ENCODE peak calls at places on chromosomes 7 and 10, in six cellular contexts. H is GM04504; B is foreskin fibroblast; R is activated CD4-positive, alpha-beta T cell treated with anti-CD3 and anti-CD28 coated beads, Interleukin-2, amount 10 ng/mL, durations not matched to agents 7 days and 5 days; O is GM20000; P is SJSA1. I is an unnamed sample.

GRCh38 chr10:49600781-49601400 is 9.2 kb upstream of the SLC18A3 start:
- DNase-seq in H (no peak), B (no peak), R (no peak), O (no peak), P (no peak), I (no peak)

GRCh38 chr7:9711259-9711658 is 1262.4 kb upstream of the PHF14 start:
- DNase-seq in H (no peak), B (no peak), R (no peak), O (no peak), P (no peak), I (no peak)

GRCh38 chr7:111145472-111145871 is 54.5 kb downstream of the LRRN3 start:
- DNase-seq in H (no peak), B (peak), R (no peak), O (no peak), P (no peak), I (no peak)

GRCh38 chr10:36385693-36386092 is 739.7 kb upstream of the ANKRD30A start:
- DNase-seq in H (no peak), B (no peak), R (no peak), O (no peak), P (no peak), I (no peak)

GRCh38 chr7:36889182-36889581 is 164.9 kb upstream of the AOAH start:
- DNase-seq in H (no peak), B (no peak), R (no peak), O (no peak), P (no peak), I (no peak)

GRCh38 chr7:150481207-150481920 is 30.9 kb downstream of the GIMAP8 start:
- DNase-seq in H (no peak), B (no peak), R (peak), O (no peak), P (no peak), I (no peak)

GRCh38 chr7:44220732-44221131 is 20.0 kb downstream of the YKT6 start:
- DNase-seq in H (no peak), B (no peak), R (no peak), O (no peak), P (no peak), I (no peak)

GRCh38 chr7:100887955-100888481 is 1.5 kb downstream of the UFSP1 start:
- DNase-seq in H (no peak), B (peak), R (no peak), O (peak), P (no peak), I (no peak)

GRCh38 chr7:95441042-95441823 is 6.4 kb upstream of the PON2 start:
- DNase-seq in H (no peak), B (no peak), R (no peak), O (no peak), P (no peak), I (no peak)

GRCh38 chr7:68963547-68963946 is 634.7 kb upstream of the AUTS2 start:
- DNase-seq in H (peak), B (no peak), R (no peak), O (no peak), P (no peak), I (no peak)

GRCh38 chr7:109003742-109004141 is 434.1 kb downstream of the DNAJB9 start:
- DNase-seq in H (no peak), B (no peak), R (no peak), O (no peak), P (no peak), I (no peak)

GRCh38 chr7:132466367-132466766 is 109.9 kb downstream of the PLXNA4 start:
- DNase-seq in H (no peak), B (no peak), R (no peak), O (no peak), P (no peak), I (no peak)

GRCh38 chr7:41315764-41316163 is 387.1 kb downstream of the INHBA start:
- DNase-seq in H (no peak), B (no peak), R (no peak), O (no peak), P (no peak), I (no peak)

GRCh38 chr10:21172774-21173432 is 275.8 kb upstream of the NEBL start:
- DNase-seq in H (no peak), B (peak), R (no peak), O (peak), P (no peak), I (no peak)

GRCh38 chr10:25824050-25824449 is 110.0 kb upstream of the MYO3A start:
- DNase-seq in H (no peak), B (no peak), R (no peak), O (no peak), P (no peak), I (no peak)

GRCh38 chr7:36205844-36206243 is 52.8 kb downstream of the EEPD1 start:
- DNase-seq in H (no peak), B (no peak), R (no peak), O (no peak), P (no peak), I (no peak)

GRCh38 chr10:58220769-58221448 is 46.8 kb downstream of the IPMK start:
- DNase-seq in H (peak), B (peak), R (no peak), O (no peak), P (no peak), I (no peak)

GRCh38 chr10:110032801-110033723 is 25.3 kb downstream of the ADD3 start:
- DNase-seq in H (no peak), B (no peak), R (no peak), O (no peak), P (no peak), I (no peak)

GRCh38 chr10:101215397-101216206 is 13.7 kb downstream of the LBX1 start:
- DNase-seq in H (no peak), B (no peak), R (no peak), O (peak), P (no peak), I (no peak)

GRCh38 chr7:148332191-148332590 is 258.4 kb upstream of the C7orf33 start:
- DNase-seq in H (no peak), B (no peak), R (no peak), O (no peak), P (no peak), I (no peak)

GRCh38 chr7:90720970-90721768 is 125.0 kb downstream of the CDK14 start:
- DNase-seq in H (peak), B (peak), R (no peak), O (no peak), P (no peak), I (peak)

GRCh38 chr7:70660154-70660818 is 471.7 kb upstream of the GALNT17 start:
- DNase-seq in H (no peak), B (no peak), R (peak), O (no peak), P (no peak), I (no peak)

GRCh38 chr10:110163841-110164240 is 43.6 kb upstream of the MXI1 start:
- DNase-seq in H (no peak), B (no peak), R (no peak), O (no peak), P (no peak), I (no peak)

GRCh38 chr7:537911-538634 is 18.4 kb upstream of the PDGFA start:
- DNase-seq in H (peak), B (peak), R (no peak), O (no peak), P (peak), I (peak)

GRCh38 chr7:128841961-128842673 is 11.9 kb downstream of the FLNC start:
- DNase-seq in H (no peak), B (peak), R (peak), O (peak), P (peak), I (no peak)

GRCh38 chr10:125633517-125633999 is 49.4 kb downstream of the TEX36 start:
- DNase-seq in H (no peak), B (peak), R (no peak), O (no peak), P (no peak), I (peak)

GRCh38 chr7:85464042-85464651 is 277.3 kb upstream of the SEMA3D start:
- DNase-seq in H (no peak), B (peak), R (no peak), O (no peak), P (no peak), I (no peak)

GRCh38 chr10:90779573-90779972 is 78.3 kb downstream of the HTR7 start:
- DNase-seq in H (no peak), B (peak), R (no peak), O (no peak), P (no peak), I (no peak)

GRCh38 chr10:103583871-103584215 is 90.3 kb downstream of the NEURL1 start:
- DNase-seq in H (no peak), B (no peak), R (no peak), O (no peak), P (no peak), I (no peak)

GRCh38 chr10:5659702-5660528 is 6.5 kb downstream of the ASB13 start:
- DNase-seq in H (peak), B (peak), R (no peak), O (peak), P (no peak), I (no peak)

GRCh38 chr10:11547111-11547625 is 64.3 kb downstream of the USP6NL start:
- DNase-seq in H (peak), B (peak), R (no peak), O (no peak), P (no peak), I (no peak)

GRCh38 chr7:149196151-149196704 is 882 bp downstream of the ZNF282 start:
- DNase-seq in H (no peak), B (peak), R (peak), O (peak), P (no peak), I (no peak)

GRCh38 chr10:5629789-5630436 is 36.5 kb downstream of the ASB13 start:
- DNase-seq in H (peak), B (peak), R (peak), O (peak), P (peak), I (peak)

GRCh38 chr7:30049173-30049572 is 21.0 kb downstream of the PLEKHA8 start:
- DNase-seq in H (no peak), B (no peak), R (no peak), O (no peak), P (no peak), I (no peak)

GRCh38 chr10:120161116-120161515 is 268.6 kb downstream of the SEC23IP start:
- DNase-seq in H (no peak), B (no peak), R (no peak), O (no peak), P (no peak), I (no peak)

GRCh38 chr10:25049966-25050365 is 33.6 kb downstream of the THNSL1 start:
- DNase-seq in H (no peak), B (peak), R (no peak), O (no peak), P (no peak), I (no peak)

GRCh38 chr7:135420786-135421185 is 89.1 kb downstream of the CNOT4 start:
- DNase-seq in H (no peak), B (peak), R (no peak), O (no peak), P (no peak), I (no peak)